ENCODE peak calls at places on chromosome 1, in nine cellular contexts. R is H9; L is EL; Z is AG09309; T is GM23338; N is progenitor cell of endocrine pancreas; F is CD4-positive, CD25-positive, alpha-beta regulatory T cell; U is H1; M is fibroblast of lung. W is an unnamed sample.
A peak's percentile ranks its signal among the peaks of the same experiment; 100 is the strongest.

GRCh38 chr1:10225573-10225972 is 15.2 kb downstream of the KIF1B start:
- DNase-seq in L (peak; percentile 60), N (no peak), R (no peak), T (no peak), F (no peak), M (no peak), Z (peak; percentile 33), U (no peak), W (no peak)

GRCh38 chr1:147337040-147337439 is 94.6 kb downstream of the CHD1L start:
- DNase-seq in F (no peak), M (no peak), U (no peak), Z (no peak), L (peak; percentile 2), N (no peak), T (peak; percentile 97), R (peak; percentile 64), W (peak; percentile 67)

GRCh38 chr1:25031966-25032667 is 102.0 kb upstream of the RUNX3 start:
- DNase-seq in F (peak; percentile 70), L (no peak), M (peak; percentile 43), Z (no peak), R (no peak), T (no peak), U (no peak), N (no peak), W (no peak)

GRCh38 chr1:55418208-55418607 is 203.0 kb upstream of the USP24 start:
- DNase-seq in M (no peak), U (no peak), R (no peak), T (no peak), F (no peak), Z (no peak), L (no peak), N (no peak), W (no peak)

GRCh38 chr1:1240822-1241587 is 5.5 kb downstream of the C1QTNF12 start:
- DNase-seq in U (no peak), M (peak; percentile 20), F (no peak), T (no peak), R (no peak), L (no peak), N (no peak), Z (no peak), W (no peak)

GRCh38 chr1:38730511-38731397 is 128.8 kb downstream of the RRAGC start:
- DNase-seq in R (no peak), F (no peak), Z (no peak), L (peak; percentile 29), U (no peak), M (peak; percentile 4), N (no peak), T (no peak), W (no peak)

GRCh38 chr1:214550339-214551051 is 907 bp downstream of the PTPN14 start:
- DNase-seq in M (no peak), T (peak; percentile 42), L (peak; percentile 21), Z (no peak), N (no peak), U (no peak), F (no peak), R (no peak), W (no peak)

GRCh38 chr1:103307751-103308150 is 199.4 kb upstream of the COL11A1 start:
- DNase-seq in L (no peak), N (no peak), U (no peak), R (no peak), F (no peak), T (no peak), M (no peak), Z (no peak), W (no peak)

GRCh38 chr1:2029561-2029960 is 10.4 kb downstream of the GABRD start:
- DNase-seq in T (no peak), Z (no peak), R (no peak), L (no peak), M (no peak), U (no peak), F (no peak), N (no peak), W (no peak)

GRCh38 chr1:63323866-63324778 is 1.8 kb downstream of the FOXD3 start:
- DNase-seq in Z (no peak), N (no peak), L (no peak), M (no peak), F (no peak), U (no peak), R (peak; percentile 31), T (peak; percentile 65), W (no peak)

GRCh38 chr1:234619794-234620247 is 9.8 kb upstream of the IRF2BP2 start:
- DNase-seq in M (no peak), L (no peak), F (no peak), U (no peak), R (no peak), N (no peak), Z (no peak), T (no peak), W (no peak)

GRCh38 chr1:91745649-91746383 is 140.1 kb downstream of the TGFBR3 start:
- DNase-seq in Z (no peak), F (no peak), N (no peak), R (no peak), M (no peak), T (no peak), U (no peak), L (no peak), W (no peak)

GRCh38 chr1:211683396-211684297 is 8.2 kb upstream of the NEK2 start:
- DNase-seq in L (no peak), Z (no peak), R (no peak), U (no peak), M (no peak), F (no peak), T (no peak), N (no peak), W (no peak)

GRCh38 chr1:47434051-47434842 is 3.6 kb upstream of the FOXD2 start:
- DNase-seq in U (no peak), R (peak; percentile 59), T (peak; percentile 53), F (no peak), Z (no peak), N (no peak), M (peak; percentile 66), L (peak; percentile 47), W (no peak)

GRCh38 chr1:220370041-220370700 is 97.9 kb upstream of the RAB3GAP2 start:
- DNase-seq in F (no peak), T (no peak), M (peak; percentile 86), N (no peak), R (no peak), L (peak; percentile 87), Z (peak; percentile 89), U (no peak), W (no peak)

GRCh38 chr1:234655328-234656069 is 45.5 kb upstream of the IRF2BP2 start:
- DNase-seq in L (no peak), N (no peak), T (peak; percentile 10), M (no peak), Z (no peak), U (no peak), R (no peak), F (no peak), W (no peak)

GRCh38 chr1:16205333-16205671 is 7.2 kb downstream of the ARHGEF19 start:
- DNase-seq in N (no peak), Z (no peak), U (no peak), F (no peak), T (no peak), L (no peak), M (no peak), R (no peak), W (no peak)

GRCh38 chr1:223771814-223772770 is 59.8 kb downstream of the CAPN2 start:
- DNase-seq in T (peak; percentile 64), N (no peak), U (no peak), R (peak; percentile 71), L (peak; percentile 87), M (peak; percentile 87), F (no peak), Z (peak; percentile 41), W (no peak)

GRCh38 chr1:201904579-201904978 is 15.9 kb downstream of the SHISA4 start:
- DNase-seq in U (no peak), L (peak; percentile 92), F (no peak), Z (peak; percentile 74), R (no peak), N (no peak), T (peak; percentile 52), M (peak; percentile 90), W (no peak)

GRCh38 chr1:89878256-89878655 is 57.4 kb downstream of the LRRC8D start:
- DNase-seq in N (no peak), L (no peak), R (no peak), T (no peak), M (no peak), Z (no peak), F (no peak), U (no peak), W (no peak)

GRCh38 chr1:199868777-199869176 is 158.7 kb upstream of the NR5A2 start:
- DNase-seq in L (no peak), M (no peak), Z (no peak), F (no peak), T (no peak), R (no peak), U (no peak), N (no peak), W (no peak)

GRCh38 chr1:242002528-242002927 is 3.6 kb upstream of the MAP1LC3C start:
- DNase-seq in M (no peak), Z (no peak), T (no peak), U (no peak), F (no peak), R (no peak), N (no peak), L (no peak), W (no peak)

GRCh38 chr1:10733967-10734366 is 62.5 kb downstream of the CASZ1 start:
- DNase-seq in T (no peak), F (no peak), M (no peak), U (no peak), L (no peak), N (no peak), R (no peak), Z (no peak), W (no peak)

GRCh38 chr1:52915211-52915854 is 6.2 kb downstream of the ECHDC2 start:
- DNase-seq in L (no peak), F (no peak), U (no peak), R (no peak), N (no peak), T (no peak), M (no peak), Z (no peak), W (no peak)

GRCh38 chr1:61424382-61424781 is 300.6 kb downstream of the TM2D1 start:
- DNase-seq in U (no peak), M (no peak), R (no peak), L (no peak), F (no peak), Z (no peak), T (no peak), N (no peak), W (no peak)

GRCh38 chr1:26799479-26800133 is 11.9 kb downstream of the PIGV start:
- DNase-seq in R (no peak), N (no peak), T (peak; percentile 21), U (no peak), F (no peak), Z (no peak), L (peak; percentile 81), M (peak; percentile 96), W (no peak)

GRCh38 chr1:206557636-206558473 is 50.5 kb downstream of the RASSF5 start:
- DNase-seq in F (peak; percentile 33), U (no peak), L (no peak), M (no peak), Z (no peak), T (no peak), R (no peak), N (no peak), W (no peak)

W was measured in iPS DF 6.9.